ENCODE peak calls at places on chromosomes 4 and X, in four cellular contexts. P is CD4-positive, CD25-positive, alpha-beta regulatory T cell; V is SK-N-MC; G is aorta. B is an unnamed sample.

GRCh38 chrX:131763674-131764073 is 219.8 kb downstream of the OR13H1 start:
- DNase-seq in P (peak; percentile 93), V (no peak), G (peak; percentile 77), B (no peak)

GRCh38 chr4:138891610-138892009 is 124.0 kb upstream of the NOCT start:
- DNase-seq in P (no peak), V (peak; percentile 51), G (no peak), B (no peak)

GRCh38 chr4:143358419-143358818 is 21.7 kb downstream of the GAB1 start:
- DNase-seq in P (no peak), V (no peak), G (no peak), B (no peak)

GRCh38 chr4:112196446-112196845 is 35.1 kb upstream of the AP1AR start:
- DNase-seq in P (no peak), V (no peak), G (no peak), B (no peak)

GRCh38 chr4:69095301-69095731 is 958 bp upstream of the UGT2B7 start:
- DNase-seq in P (no peak), V (no peak), G (no peak), B (no peak)

GRCh38 chr4:150126201-150126879 is 48.1 kb downstream of the DCLK2 start:
- DNase-seq in P (no peak), V (no peak), G (no peak), B (no peak)

GRCh38 chr4:84035568-84035967 is 463.5 kb downstream of the NKX6-1 start:
- DNase-seq in P (no peak), V (no peak), G (no peak), B (no peak)

GRCh38 chrX:13212191-13212651 is 107.6 kb downstream of the ATXN3L start:
- DNase-seq in P (no peak), V (no peak), G (no peak), B (no peak)

GRCh38 chrX:140723251-140723650 is 13.7 kb downstream of the LINC00632 start:
- DNase-seq in P (peak; percentile 7), V (no peak), G (no peak), B (no peak)

GRCh38 chr4:15240764-15241163 is 187.1 kb upstream of the C1QTNF7 start:
- DNase-seq in P (no peak), V (no peak), G (no peak), B (no peak)

GRCh38 chr4:56668267-56668666 is 12.8 kb downstream of the HOPX start:
- DNase-seq in P (no peak), V (no peak), G (no peak), B (no peak)

GRCh38 chr4:37981844-37982720 is 21.9 kb downstream of the PTTG2 start:
- DNase-seq in P (no peak), V (no peak), G (no peak), B (no peak)

GRCh38 chr4:147813107-147813773 is 81.4 kb downstream of the ARHGAP10 start:
- DNase-seq in P (no peak), V (no peak), G (no peak), B (no peak)

GRCh38 chr4:187547281-187547680 is 448.3 kb upstream of the ZFP42 start:
- DNase-seq in P (no peak), V (no peak), G (no peak), B (no peak)

GRCh38 chrX:148588649-148589310 is 88.4 kb downstream of the AFF2 start:
- DNase-seq in P (no peak), V (no peak), G (no peak), B (no peak)

GRCh38 chrX:24684048-24684447 is 9.7 kb upstream of the POLA1 start:
- DNase-seq in P (no peak), V (no peak), G (no peak), B (no peak)

GRCh38 chr4:68375667-68376559 is 26.0 kb upstream of the YTHDC1 start:
- DNase-seq in P (peak; percentile 80), V (peak; percentile 40), G (no peak), B (no peak)

GRCh38 chr4:70277121-70277520 is 34.7 kb downstream of the CSN3 start:
- DNase-seq in P (no peak), V (no peak), G (no peak), B (no peak)

GRCh38 chr4:15368906-15369305 is 58.9 kb upstream of the C1QTNF7 start:
- DNase-seq in P (no peak), V (no peak), G (no peak), B (no peak)

GRCh38 chrX:53242310-53242709 is 17.3 kb upstream of the KDM5C start:
- DNase-seq in P (no peak), V (no peak), G (no peak), B (no peak)
- H3K36me3 ChIP-seq in P (no peaks in the 10 kb centered on the region), V (no peaks in the 10 kb centered on the region), G (no peaks in the 10 kb centered on the region), B (peaks cover 3% of the 10 kb centered on the region)

GRCh38 chr4:173777921-173778320 is 247.9 kb upstream of the HAND2 start:
- DNase-seq in P (no peak), V (no peak), G (no peak), B (no peak)
- H3K36me3 ChIP-seq in P (no peaks in the 10 kb centered on the region), V (no peaks in the 10 kb centered on the region), G (no peaks in the 10 kb centered on the region), B (no peaks in the 10 kb centered on the region)

DNA sequence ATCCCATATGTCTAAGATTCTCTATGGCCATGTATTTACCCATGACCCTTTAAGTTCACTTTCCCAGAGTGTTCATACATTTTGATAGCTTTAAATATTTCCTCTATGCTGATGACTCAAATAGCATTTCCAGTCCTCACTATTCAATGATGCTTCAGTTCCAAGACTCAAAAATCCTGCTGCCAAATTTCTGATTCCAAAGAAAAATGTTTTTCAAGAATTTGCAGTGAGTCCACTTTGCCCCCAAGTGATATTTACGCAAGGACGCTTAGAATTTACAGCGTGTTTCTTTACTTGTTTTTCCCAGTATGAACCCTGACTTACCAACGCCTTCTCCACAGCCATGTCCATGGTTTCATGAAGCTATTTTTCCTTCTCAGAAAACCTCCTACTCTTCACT is 127.9 kb upstream of the PCDH18 start:
- DNase-seq in P (no peak), V (no peak), G (no peak), B (no peak)
- H3K36me3 ChIP-seq in P (no peaks in the 10 kb centered on the region), V (peaks cover 5% of the 10 kb centered on the region), G (no peaks in the 10 kb centered on the region), B (no peaks in the 10 kb centered on the region)

GRCh38 chr4:6248394-6248793 is 21.3 kb upstream of the WFS1 start:
- DNase-seq in P (no peak), V (no peak), G (peak; percentile 13), B (no peak)
- H3K36me3 ChIP-seq in P (no peaks in the 10 kb centered on the region), V (no peaks in the 10 kb centered on the region), G (no peaks in the 10 kb centered on the region), B (no peaks in the 10 kb centered on the region)

DNA sequence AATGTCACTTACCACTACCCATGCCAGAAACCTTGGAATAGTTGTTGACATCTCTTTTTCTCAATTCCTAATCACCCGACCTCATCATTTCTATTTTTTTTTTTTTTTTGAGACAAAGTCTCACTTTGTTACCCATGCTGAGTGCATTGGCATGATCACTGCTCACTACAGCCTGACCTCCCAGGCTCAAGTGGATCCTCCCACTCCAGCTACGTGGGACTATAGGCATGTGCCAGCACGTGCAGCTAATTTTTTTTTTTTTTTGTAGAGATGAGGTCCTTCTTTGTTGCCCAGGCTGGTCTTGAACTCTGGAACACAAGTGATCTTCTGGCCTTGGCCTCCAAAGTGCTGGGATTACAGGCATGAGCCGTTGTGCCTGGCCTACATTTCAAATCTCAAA is 12.0 kb downstream of the KDM6A start:
- DNase-seq in P (no peak), V (no peak), G (no peak), B (no peak)
- H3K36me3 ChIP-seq in P (no peaks in the 10 kb centered on the region), V (no peaks in the 10 kb centered on the region), G (no peaks in the 10 kb centered on the region), B (no peaks in the 10 kb centered on the region)

DNA sequence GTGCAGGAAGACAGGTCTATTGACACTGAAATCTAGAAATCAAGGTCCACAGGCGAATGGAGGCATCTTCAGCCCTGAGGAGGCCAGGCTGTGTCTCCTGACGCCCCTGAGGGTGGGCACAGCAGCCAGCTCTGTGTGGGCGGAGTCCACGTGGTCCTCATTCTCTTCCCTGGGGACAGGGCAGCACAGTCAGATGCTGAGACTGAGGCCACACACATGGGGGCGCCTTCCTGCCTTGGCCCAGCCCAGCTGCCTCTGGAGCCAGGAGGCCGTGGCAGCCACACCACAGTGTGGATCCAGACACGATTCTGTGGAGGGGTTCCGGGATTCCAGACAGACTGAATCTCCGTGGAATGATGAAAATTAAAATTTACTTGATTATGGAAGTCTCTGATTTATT is 20.8 kb downstream of the FGFR3 start:
- DNase-seq in P (no peak), V (no peak), G (no peak), B (no peak)
- H3K36me3 ChIP-seq in P (peaks cover 39% of the 10 kb centered on the region), V (peaks cover 40% of the 10 kb centered on the region), G (peaks cover 2% of the 10 kb centered on the region), B (peaks cover 28% of the 10 kb centered on the region)

GRCh38 chr4:140659935-140660710 is 91.4 kb upstream of the UCP1 start:
- DNase-seq in P (no peak), V (no peak), G (no peak), B (no peak)

GRCh38 chr4:140668111-140668510 is 88.1 kb downstream of the TBC1D9 start:
- DNase-seq in P (no peak), V (no peak), G (no peak), B (no peak)

GRCh38 chr4:140666889-140667614 is 89.1 kb downstream of the TBC1D9 start:
- DNase-seq in P (no peak), V (no peak), G (no peak), B (no peak)

GRCh38 chr4:140661550-140661949 is 92.8 kb upstream of the UCP1 start:
- DNase-seq in P (no peak), V (no peak), G (no peak), B (no peak)

DNA sequence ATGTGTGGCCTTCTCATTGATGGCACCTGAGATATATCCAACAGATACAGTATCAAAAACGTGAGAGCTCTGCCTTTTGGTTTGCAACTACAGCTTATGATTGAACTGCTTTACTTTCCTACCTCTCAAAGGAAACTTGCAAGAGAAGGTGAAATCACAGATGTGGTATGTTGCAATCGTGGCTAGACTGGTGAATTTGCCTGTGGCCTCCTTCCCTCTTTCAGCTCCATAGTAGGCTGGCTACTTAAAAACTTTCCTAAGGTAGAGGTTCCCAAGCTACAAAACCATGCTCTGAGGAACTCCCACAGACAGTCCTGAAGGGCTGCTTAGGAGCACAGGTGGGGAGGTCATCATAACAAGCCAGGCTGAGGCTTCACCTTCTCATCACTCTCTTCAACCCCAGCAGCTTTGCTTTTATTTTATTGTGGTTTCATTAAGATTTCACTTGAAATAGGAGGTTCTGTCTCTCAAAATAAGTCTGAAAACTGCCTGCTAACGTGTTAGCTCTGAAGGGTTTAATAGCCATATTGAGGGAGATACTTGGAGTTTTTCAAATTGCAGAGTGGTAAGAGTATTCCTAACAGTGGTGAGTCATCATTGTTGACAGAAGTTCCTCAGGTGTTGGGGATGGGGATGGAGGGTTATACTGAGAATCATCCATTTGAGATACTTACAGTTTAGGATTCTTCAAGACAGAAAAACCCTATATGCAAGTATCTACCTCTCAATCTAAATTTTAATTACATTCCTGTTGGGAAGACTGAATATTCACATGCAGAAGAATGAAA is 93.5 kb upstream of the UCP1 start:
- DNase-seq in P (no peak), V (no peak), G (no peak), B (no peak)
- H3K36me3 ChIP-seq in P (no peaks in the 10 kb centered on the region), V (peaks cover 89% of the 10 kb centered on the region), G (peaks cover 4% of the 10 kb centered on the region), B (peaks cover 12% of the 10 kb centered on the region)